ENCODE peak calls at places on chromosomes 16 and 17, in four cellular contexts. One of them, this sample, is unnamed.

GRCh38 chr16:68528686-68529379 is 10.3 kb upstream of the ZFP90 start:
- DNase-seq in K562: peak; percentile 81
- DNase-seq in HL-60: peak; percentile 89
- DNase-seq in GM12878: peak; percentile 39
- DNase-seq in this sample: peak; percentile 78

GRCh38 chr17:10251212-10251948 is 53.0 kb upstream of the GAS7 start:
- DNase-seq in K562: no peak
- DNase-seq in HL-60: no peak
- DNase-seq in GM12878: peak; percentile 76
- DNase-seq in this sample: no peak

GRCh38 chr16:50422926-50423325 is 54.1 kb upstream of the BRD7 start:
- DNase-seq in K562: no peak
- DNase-seq in HL-60: no peak
- DNase-seq in GM12878: no peak
- DNase-seq in this sample: no peak

GRCh38 chr16:2971985-2972784 is 3.0 kb downstream of the PAQR4 start:
- DNase-seq in K562: no peak
- DNase-seq in HL-60: no peak
- DNase-seq in GM12878: no peak
- DNase-seq in this sample: no peak

GRCh38 chr17:14745122-14745521 is 444.2 kb downstream of the HS3ST3B1 start:
- DNase-seq in K562: no peak
- DNase-seq in HL-60: no peak
- DNase-seq in GM12878: no peak
- DNase-seq in this sample: no peak

GRCh38 chr17:17874478-17874877 is 37.7 kb upstream of the SREBF1 start:
- DNase-seq in K562: no peak
- DNase-seq in HL-60: no peak
- DNase-seq in GM12878: no peak
- DNase-seq in this sample: no peak

GRCh38 chr17:80845863-80846671 is 145.6 kb upstream of the CHMP6 start:
- DNase-seq in K562: no peak
- DNase-seq in HL-60: no peak
- DNase-seq in GM12878: no peak
- DNase-seq in this sample: no peak

GRCh38 chr16:68605746-68606145 is 39.4 kb upstream of the CDH3 start:
- DNase-seq in K562: no peak
- DNase-seq in HL-60: no peak
- DNase-seq in GM12878: no peak
- DNase-seq in this sample: no peak

GRCh38 chr16:8655184-8655717 is 19.2 kb upstream of the ABAT start:
- DNase-seq in K562: peak; percentile 17
- DNase-seq in HL-60: peak; percentile 75
- DNase-seq in GM12878: peak; percentile 31
- DNase-seq in this sample: no peak

GRCh38 chr17:29190039-29190438 is 9.8 kb upstream of the MYO18A start:
- DNase-seq in K562: no peak
- DNase-seq in HL-60: no peak
- DNase-seq in GM12878: no peak
- DNase-seq in this sample: no peak

GRCh38 chr17:61383689-61384201 is 15.9 kb upstream of the TBX2 start:
- DNase-seq in K562: no peak
- DNase-seq in HL-60: no peak
- DNase-seq in GM12878: no peak
- DNase-seq in this sample: no peak

GRCh38 chr17:9768381-9768934 is 22.9 kb downstream of the DHRS7C start:
- DNase-seq in K562: peak; percentile 25
- DNase-seq in HL-60: no peak
- DNase-seq in GM12878: no peak
- DNase-seq in this sample: peak; percentile 30

GRCh38 chr17:81909966-81910839 is 996 bp downstream of the PCYT2 start:
- DNase-seq in K562: no peak
- DNase-seq in HL-60: no peak
- DNase-seq in GM12878: no peak
- DNase-seq in this sample: no peak

GRCh38 chr17:6639651-6640535 is 618 bp downstream of the KIAA0753 start:
- DNase-seq in K562: peak; percentile 19
- DNase-seq in HL-60: peak; percentile 18
- DNase-seq in GM12878: no peak
- DNase-seq in this sample: no peak

GRCh38 chr16:81715358-81716196 is 63.5 kb upstream of the PLCG2 start:
- DNase-seq in K562: no peak
- DNase-seq in HL-60: no peak
- DNase-seq in GM12878: peak; percentile 77
- DNase-seq in this sample: no peak

GRCh38 chr16:3295209-3295608 is 10.0 kb downstream of the TIGD7 start:
- DNase-seq in K562: no peak
- DNase-seq in HL-60: no peak
- DNase-seq in GM12878: no peak
- DNase-seq in this sample: no peak

GRCh38 chr17:80393491-80393890 is 21.5 kb upstream of the ENDOV start:
- DNase-seq in K562: no peak
- DNase-seq in HL-60: no peak
- DNase-seq in GM12878: no peak
- DNase-seq in this sample: no peak

GRCh38 chr16:2787406-2787805 is at the start of gene PRSS33:
- DNase-seq in K562: no peak
- DNase-seq in HL-60: no peak
- DNase-seq in GM12878: no peak
- DNase-seq in this sample: no peak

GRCh38 chr16:14347706-14348105 is 276.6 kb downstream of the MRTFB start:
- DNase-seq in K562: no peak
- DNase-seq in HL-60: no peak
- DNase-seq in GM12878: no peak
- DNase-seq in this sample: no peak

GRCh38 chr17:1552911-1553310 is 9.7 kb downstream of the PITPNA start:
- DNase-seq in K562: no peak
- DNase-seq in HL-60: no peak
- DNase-seq in GM12878: no peak
- DNase-seq in this sample: no peak

GRCh38 chr17:55672585-55673501 is 49.8 kb downstream of the TMEM100 start:
- DNase-seq in K562: no peak
- DNase-seq in HL-60: peak; percentile 62
- DNase-seq in GM12878: no peak
- DNase-seq in this sample: no peak

GRCh38 chr17:63041722-63042121 is 75.7 kb downstream of the TANC2 start:
- DNase-seq in K562: no peak
- DNase-seq in HL-60: no peak
- DNase-seq in GM12878: no peak
- DNase-seq in this sample: no peak

DNA sequence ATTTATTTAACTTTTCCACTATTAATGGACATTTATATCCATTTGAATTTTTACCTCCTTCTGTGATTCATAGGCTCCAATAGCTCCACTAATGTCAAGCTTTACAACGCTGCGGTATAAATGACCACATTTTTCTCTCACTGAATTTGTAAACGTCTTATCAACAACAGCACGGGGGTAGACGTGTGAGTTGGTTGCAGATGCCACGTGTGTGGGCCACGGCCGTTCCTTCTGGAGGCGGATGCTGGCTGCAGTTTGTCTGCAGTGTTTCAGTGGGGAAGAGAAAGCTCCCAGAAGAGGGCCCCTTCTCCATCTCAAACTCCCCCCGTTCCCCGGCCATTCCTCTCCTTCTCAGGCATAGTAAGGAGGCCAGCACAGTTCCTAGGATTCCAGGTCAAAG is 68.2 kb upstream of the XYLT1 start:
- DNase-seq in K562: no peak
- DNase-seq in HL-60: no peak
- DNase-seq in GM12878: no peak
- DNase-seq in this sample: no peak
- TF ChIP-seq SPI1 in K562: no peak
- TF ChIP-seq SPI1 in HL-60: no peak
- TF ChIP-seq SPI1 in GM12878: no peak
- TF ChIP-seq SPI1 in this sample: no peak

GRCh38 chr17:45311762-45312476 is 4.9 kb downstream of the MAP3K14 start:
- DNase-seq in K562: no peak
- DNase-seq in HL-60: no peak
- DNase-seq in GM12878: no peak
- DNase-seq in this sample: peak; percentile 50
- TF ChIP-seq SPI1 in K562: no peak
- TF ChIP-seq SPI1 in HL-60: no peak
- TF ChIP-seq SPI1 in GM12878: no peak
- TF ChIP-seq SPI1 in this sample: no peak

DNA sequence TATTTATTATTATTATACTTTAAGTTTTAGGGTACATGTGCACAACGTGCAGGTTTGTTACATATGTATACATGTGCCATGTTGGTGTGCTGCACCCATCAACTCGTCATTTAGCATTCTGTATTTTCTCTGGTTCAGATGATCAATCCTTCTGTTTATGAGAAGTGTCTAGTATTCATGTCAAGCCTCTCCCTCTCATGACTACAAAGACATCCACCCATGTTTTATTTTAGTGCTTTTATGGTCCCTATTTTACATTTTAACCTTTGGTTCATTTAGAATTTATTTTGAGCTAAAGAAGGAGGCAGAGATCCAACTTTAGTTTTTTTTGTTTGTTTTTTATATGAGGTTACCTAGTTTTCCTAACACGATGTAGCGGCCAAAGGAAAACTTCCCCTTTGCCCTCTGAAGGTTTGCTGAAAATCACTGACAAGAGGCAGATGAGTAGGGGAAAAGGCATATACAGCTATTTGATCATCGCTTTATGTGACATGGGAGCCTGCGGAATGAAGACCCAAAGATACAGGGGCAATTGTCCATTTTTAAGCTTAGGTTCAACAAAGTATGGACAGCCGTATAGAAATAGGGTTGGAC is 22.4 kb upstream of the AQP8 start:
- DNase-seq in K562: no peak
- DNase-seq in HL-60: no peak
- DNase-seq in GM12878: no peak
- DNase-seq in this sample: no peak
- TF ChIP-seq SPI1 in K562: no peak
- TF ChIP-seq SPI1 in HL-60: no peak
- TF ChIP-seq SPI1 in GM12878: no peak
- TF ChIP-seq SPI1 in this sample: no peak

GRCh38 chr16:30841332-30841731 is 52.5 kb downstream of the BCL7C start:
- DNase-seq in K562: no peak
- DNase-seq in HL-60: no peak
- DNase-seq in GM12878: no peak
- DNase-seq in this sample: no peak
- TF ChIP-seq SPI1 in K562: no peak
- TF ChIP-seq SPI1 in HL-60: no peak
- TF ChIP-seq SPI1 in GM12878: no peak
- TF ChIP-seq SPI1 in this sample: no peak

GRCh38 chr17:40462343-40463121 is 19.3 kb downstream of the IGFBP4 start:
- DNase-seq in K562: no peak
- DNase-seq in HL-60: no peak
- DNase-seq in GM12878: no peak
- DNase-seq in this sample: no peak

GRCh38 chr17:40461774-40462342 is 18.6 kb downstream of the IGFBP4 start:
- DNase-seq in K562: no peak
- DNase-seq in HL-60: no peak
- DNase-seq in GM12878: no peak
- DNase-seq in this sample: no peak

GRCh38 chr17:40459646-40460584 is 16.7 kb downstream of the IGFBP4 start:
- DNase-seq in K562: no peak
- DNase-seq in HL-60: no peak
- DNase-seq in GM12878: no peak
- DNase-seq in this sample: no peak

GRCh38 chr17:40460585-40460975 is 17.3 kb downstream of the IGFBP4 start:
- DNase-seq in K562: no peak
- DNase-seq in HL-60: no peak
- DNase-seq in GM12878: no peak
- DNase-seq in this sample: no peak

DNA sequence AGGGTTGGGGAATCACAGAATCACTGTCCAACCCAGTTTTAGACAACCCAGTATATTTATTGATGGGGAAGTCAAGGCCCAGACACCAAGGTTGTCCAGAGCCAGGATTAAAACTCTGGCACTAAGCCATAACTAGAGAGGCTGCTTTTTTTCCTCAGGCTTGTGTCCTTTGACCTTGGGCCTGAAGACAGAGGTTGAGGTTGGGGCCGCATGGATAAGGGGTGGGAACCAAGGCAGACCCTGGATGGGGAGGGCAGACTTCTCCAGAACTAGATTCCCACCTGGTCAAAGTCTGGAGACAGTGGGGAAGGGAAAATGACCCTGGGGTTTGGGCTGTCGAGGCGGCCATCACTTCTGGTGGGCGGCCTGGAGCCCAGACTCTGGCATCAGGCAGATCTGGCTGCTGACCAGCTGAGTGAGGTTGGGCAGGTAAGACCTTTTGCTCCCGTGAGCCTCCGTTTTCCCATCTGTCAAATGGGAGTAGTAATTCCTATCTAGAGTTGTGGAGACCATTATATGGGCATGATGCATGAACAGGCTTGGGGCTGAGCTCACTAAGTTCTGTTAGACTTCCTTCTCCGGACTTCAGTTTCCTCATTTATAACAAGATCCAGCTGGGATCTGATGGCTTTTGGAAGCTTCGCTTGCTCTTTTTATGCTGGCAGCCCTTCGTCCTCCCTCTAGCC is 17.9 kb downstream of the IGFBP4 start:
- DNase-seq in K562: no peak
- DNase-seq in HL-60: no peak
- DNase-seq in GM12878: no peak
- DNase-seq in this sample: no peak
- TF ChIP-seq SPI1 in K562: no peak
- TF ChIP-seq SPI1 in HL-60: no peak
- TF ChIP-seq SPI1 in GM12878: no peak
- TF ChIP-seq SPI1 in this sample: no peak

GRCh38 chr17:8056232-8056975 is 17.5 kb downstream of the ALOX15B start:
- DNase-seq in K562: no peak
- DNase-seq in HL-60: peak; percentile 92
- DNase-seq in GM12878: peak; percentile 44
- DNase-seq in this sample: no peak
- TF ChIP-seq SPI1 in K562: no peak
- TF ChIP-seq SPI1 in HL-60: peak; percentile 34
- TF ChIP-seq SPI1 in GM12878: no peak
- TF ChIP-seq SPI1 in this sample: peak; percentile 22